ENCODE peak calls at places on chromosomes 16 and 17, in five cellular contexts. S is GDM1, O is DMS153, B is posterior cingulate gyrus, M is hippocampal formation. Z is an unnamed sample.

GRCh38 chr17:18920911-18921441 is 31.0 kb upstream of the SLC5A10 start:
- DNase-seq in B (no peak), S (no peak), O (no peak), M (no peak), Z (no peak)

GRCh38 chr16:17380613-17381012 is 90.1 kb downstream of the XYLT1 start:
- DNase-seq in S (peak), M (no peak), O (no peak), B (no peak), Z (no peak)

GRCh38 chr16:2782583-2783351 is 4.6 kb downstream of the PRSS33 start:
- DNase-seq in S (no peak), O (no peak), M (no peak), B (no peak), Z (no peak)

GRCh38 chr17:28394717-28395116 is 11.3 kb downstream of the SLC46A1 start:
- DNase-seq in O (no peak), M (no peak), S (no peak), B (no peak), Z (no peak)

GRCh38 chr16:68028996-68029395 is 5.9 kb downstream of the DUS2 start:
- DNase-seq in M (no peak), S (no peak), B (no peak), O (no peak), Z (no peak)

GRCh38 chr17:21397341-21398050 is 21.3 kb downstream of the KCNJ12 start:
- DNase-seq in O (no peak), M (no peak), B (no peak), S (no peak), Z (no peak)

GRCh38 chr17:44071772-44072171 is 1.2 kb downstream of the G6PC3 start:
- DNase-seq in B (no peak), S (no peak), M (no peak), O (no peak), Z (no peak)

GRCh38 chr17:70808596-70808995 is 639.3 kb downstream of the KCNJ2 start:
- DNase-seq in M (no peak), B (no peak), O (no peak), S (no peak), Z (no peak)

GRCh38 chr17:6330936-6331335 is 104.0 kb downstream of the AIPL1 start:
- DNase-seq in O (no peak), M (no peak), B (no peak), S (no peak), Z (no peak)

GRCh38 chr17:19753661-19754463 is 5.8 kb upstream of the ALDH3A1 start:
- DNase-seq in M (peak), B (peak), O (peak), S (no peak), Z (no peak)

GRCh38 chr17:20010099-20010863 is 1.1 kb downstream of the SPECC1 start:
- DNase-seq in B (peak), S (peak), M (peak), O (peak), Z (no peak)

GRCh38 chr17:45282683-45283644 is 21.1 kb upstream of the SPATA32 start:
- DNase-seq in S (no peak), O (no peak), M (no peak), B (no peak), Z (peak)

GRCh38 chr17:76274559-76274956 is 9.4 kb downstream of the UBALD2 start:
- DNase-seq in B (no peak), S (no peak), M (no peak), O (no peak), Z (no peak)

GRCh38 chr16:19884611-19885455 is at the start of gene GPRC5B:
- DNase-seq in M (no peak), O (no peak), S (no peak), B (peak), Z (no peak)

GRCh38 chr16:67942200-67942509 is 1.8 kb downstream of the LCAT start:
- DNase-seq in B (no peak), S (no peak), O (no peak), M (no peak), Z (no peak)

GRCh38 chr16:80899804-80900592 is 95.6 kb upstream of the CDYL2 start:
- DNase-seq in S (no peak), M (no peak), O (peak), B (peak), Z (peak)

GRCh38 chr16:30977502-30977901 is 7.5 kb upstream of the HSD3B7 start:
- DNase-seq in B (no peak), S (no peak), O (no peak), M (no peak), Z (no peak)

GRCh38 chr16:50059111-50059510 is 6.7 kb upstream of the HEATR3 start:
- DNase-seq in M (no peak), O (no peak), S (no peak), B (no peak), Z (no peak)

GRCh38 chr16:5222770-5223169 is 125.2 kb upstream of the EEF2KMT start:
- DNase-seq in S (no peak), B (no peak), M (no peak), O (no peak), Z (no peak)

GRCh38 chr16:229731-230281 is 557 bp upstream of the LUC7L start:
- DNase-seq in M (no peak), S (no peak), B (no peak), O (no peak), Z (no peak)

GRCh38 chr17:70584255-70584654 is 414.9 kb downstream of the KCNJ2 start:
- DNase-seq in B (no peak), O (no peak), M (no peak), S (no peak), Z (no peak)

GRCh38 chr16:3485821-3486505 is 9.3 kb downstream of the C16orf90 start:
- DNase-seq in O (no peak), M (no peak), B (no peak), S (no peak), Z (no peak)

GRCh38 chr16:47247691-47248090 is 103.9 kb upstream of the NETO2 start:
- DNase-seq in S (no peak), B (no peak), M (peak), O (no peak), Z (no peak)

GRCh38 chr17:82399030-82399429 is 19.1 kb upstream of the HEXD start:
- DNase-seq in O (no peak), S (no peak), M (peak), B (peak), Z (no peak)

GRCh38 chr16:73083271-73083670 is 35.3 kb upstream of the ZFHX3 start:
- DNase-seq in M (no peak), B (no peak), O (no peak), S (no peak), Z (no peak)

GRCh38 chr17:67359960-67360817 is 6.2 kb downstream of the PSMD12 start:
- DNase-seq in S (no peak), O (peak), B (no peak), M (no peak), Z (no peak)

GRCh38 chr17:75266315-75267145 is 4.5 kb downstream of the MIF4GD start:
- DNase-seq in B (peak), O (no peak), M (peak), S (no peak), Z (no peak)

GRCh38 chr17:73052923-73053322 is 39.6 kb downstream of the SLC39A11 start:
- DNase-seq in M (no peak), O (no peak), B (no peak), S (no peak), Z (no peak)